ENCODE peak calls at places on chromosomes 4 and X, in ten cellular contexts. M, A, V, Z, E, H, F, C, I and U are unnamed samples.

GRCh38 chr4:185004562-185005208 is 13.6 kb upstream of the HELT start:
- DNase-seq in E (no peak), I (no peak), A (no peak), C (no peak), H (no peak), V (peak), F (no peak), Z (no peak), M (peak), U (no peak)

GRCh38 chrX:16474511-16474910 is 175.4 kb upstream of the S100G start:
- DNase-seq in C (no peak), Z (no peak), H (no peak), E (no peak), M (no peak), V (no peak), A (no peak), I (no peak), F (no peak), U (no peak)

GRCh38 chrX:100478714-100479113 is 68.6 kb upstream of the PCDH19 start:
- DNase-seq in Z (no peak), V (no peak), H (no peak), M (no peak), A (no peak), E (no peak), C (no peak), F (no peak), I (no peak), U (no peak)

GRCh38 chrX:136166221-136166855 is 19.0 kb downstream of the FHL1 start:
- DNase-seq in I (no peak), V (no peak), A (no peak), Z (no peak), E (peak), C (peak), H (no peak), M (no peak), F (no peak), U (no peak)

GRCh38 chr4:16021804-16022560 is 59.0 kb upstream of the FGFBP2 start:
- DNase-seq in A (no peak), I (no peak), F (no peak), H (no peak), Z (no peak), E (no peak), V (no peak), M (no peak), C (no peak), U (no peak)

GRCh38 chrX:150771116-150771515 is 77.9 kb downstream of the MTMR1 start:
- DNase-seq in E (no peak), H (no peak), C (no peak), M (no peak), V (no peak), A (no peak), I (no peak), F (no peak), Z (no peak), U (no peak)

GRCh38 chrX:46255066-46255465 is 290.2 kb downstream of the ZNF674 start:
- DNase-seq in V (no peak), F (no peak), Z (no peak), E (peak), M (no peak), H (no peak), C (no peak), A (no peak), I (no peak), U (no peak)

GRCh38 chr4:126563389-126563788 is 1069.4 kb upstream of the INTU start:
- DNase-seq in E (no peak), M (no peak), V (no peak), A (no peak), H (no peak), I (peak), F (no peak), Z (no peak), C (no peak), U (no peak)

GRCh38 chr4:153785830-153786721 is 2.8 kb downstream of the SFRP2 start:
- DNase-seq in Z (no peak), A (no peak), E (no peak), F (no peak), I (no peak), H (no peak), V (no peak), M (no peak), C (peak), U (no peak)

GRCh38 chr4:186628058-186628711 is 72.8 kb upstream of the MTNR1A start:
- DNase-seq in E (no peak), F (no peak), M (no peak), A (no peak), Z (no peak), I (no peak), C (no peak), V (no peak), H (no peak), U (no peak)

GRCh38 chr4:5220028-5220427 is 168.7 kb downstream of the STK32B start:
- DNase-seq in H (no peak), M (no peak), I (no peak), V (no peak), F (no peak), A (no peak), C (peak), E (peak), Z (no peak), U (no peak)

GRCh38 chr4:99947608-99948007 is 1.2 kb upstream of the DNAJB14 start:
- DNase-seq in F (no peak), H (no peak), E (no peak), A (no peak), V (no peak), C (no peak), I (no peak), M (no peak), Z (no peak), U (no peak)

GRCh38 chrX:143437439-143437838 is 79.8 kb downstream of the SPANXN3 start:
- DNase-seq in M (no peak), Z (no peak), I (no peak), E (no peak), H (no peak), C (peak), F (no peak), A (no peak), V (no peak), U (no peak)

GRCh38 chrX:150482537-150483217 is 85.7 kb upstream of the MTM1 start:
- DNase-seq in H (no peak), A (no peak), E (peak), Z (no peak), I (no peak), F (no peak), M (no peak), C (peak), V (no peak), U (no peak)

GRCh38 chr4:20809796-20810195 is 109.5 kb downstream of the PACRGL start:
- DNase-seq in Z (no peak), A (no peak), M (peak), V (no peak), F (no peak), H (peak), E (no peak), I (peak), C (peak), U (peak)

GRCh38 chr4:11050766-11051165 is 366.2 kb upstream of the CLNK start:
- DNase-seq in I (no peak), C (no peak), E (no peak), F (no peak), Z (no peak), V (no peak), A (no peak), H (no peak), M (no peak), U (no peak)

GRCh38 chrX:153766098-153766817 is 2.2 kb downstream of the PLXNB3 start:
- DNase-seq in E (peak), V (peak), C (peak), A (no peak), Z (peak), F (no peak), I (peak), M (no peak), H (no peak), U (no peak)

GRCh38 chr4:84260495-84260894 is 238.6 kb downstream of the NKX6-1 start:
- DNase-seq in Z (no peak), C (no peak), V (no peak), M (no peak), I (no peak), H (no peak), F (no peak), E (no peak), A (no peak), U (no peak)

GRCh38 chrX:133928365-133928764 is 57.0 kb downstream of the GPC3 start:
- DNase-seq in H (no peak), C (no peak), M (no peak), E (no peak), I (no peak), V (no peak), F (no peak), A (no peak), Z (no peak), U (no peak)

GRCh38 chr4:126701756-126702155 is 931.0 kb upstream of the INTU start:
- DNase-seq in I (no peak), E (peak), M (no peak), F (no peak), C (peak), V (no peak), Z (no peak), A (no peak), H (no peak), U (no peak)

GRCh38 chr4:89158884-89159503 is 47.7 kb downstream of the TIGD2 start:
- DNase-seq in C (peak), A (no peak), I (no peak), V (peak), E (peak), M (no peak), H (no peak), F (no peak), Z (no peak), U (no peak)

GRCh38 chr4:10554694-10555093 is 97.5 kb upstream of the ZNF518B start:
- DNase-seq in F (no peak), C (peak), E (peak), A (no peak), V (peak), H (peak), M (peak), Z (peak), I (no peak), U (no peak)

GRCh38 chr4:158793021-158793420 is 24.2 kb downstream of the FNIP2 start:
- DNase-seq in V (no peak), C (peak), H (no peak), M (no peak), E (peak), Z (no peak), I (no peak), F (no peak), A (no peak), U (no peak)

GRCh38 chr4:183816882-183817509 is 88.1 kb upstream of the STOX2 start:
- DNase-seq in I (no peak), M (no peak), C (no peak), V (no peak), A (no peak), H (no peak), E (no peak), Z (no peak), F (no peak), U (no peak)

GRCh38 chr4:185644408-185644807 is 109.1 kb upstream of the PDLIM3 start:
- DNase-seq in E (no peak), M (no peak), H (no peak), Z (no peak), C (no peak), V (no peak), I (no peak), F (no peak), A (no peak), U (no peak)

GRCh38 chr4:2217726-2218125 is 24.2 kb downstream of the HAUS3 start:
- DNase-seq in M (no peak), E (peak), H (no peak), Z (no peak), A (no peak), I (no peak), V (no peak), C (no peak), F (no peak), U (no peak)

GRCh38 chrX:56974408-56974807 is 20.9 kb downstream of the SPIN3 start:
- DNase-seq in A (no peak), Z (no peak), C (no peak), H (peak), M (no peak), V (no peak), I (no peak), F (no peak), E (no peak), U (no peak)

GRCh38 chr4:78558421-78558820 is 6.9 kb downstream of the ANXA3 start:
- DNase-seq in I (no peak), E (no peak), H (no peak), C (no peak), A (no peak), Z (no peak), M (no peak), V (no peak), F (no peak), U (no peak)

GRCh38 chrX:132058975-132059374 is 35.9 kb downstream of the STK26 start:
- DNase-seq in H (no peak), V (no peak), C (no peak), I (no peak), E (no peak), Z (no peak), F (no peak), A (no peak), M (no peak), U (no peak)